ENCODE peak calls at places on chromosome 21, in six cellular contexts. One of them, this sample, is unnamed.
A peak's percentile ranks its signal among the peaks of the same experiment; 100 is the strongest.

GRCh38 chr21:46551636-46552241 is 53.1 kb downstream of the S100B start:
- DNase-seq in upper lobe of right lung: peak; percentile 79
- DNase-seq in tibial artery: no peak
- DNase-seq in adipocyte: no peak
- DNase-seq in CD8-positive, alpha-beta memory T cell: peak; percentile 64
- DNase-seq in stomach: peak; percentile 29
- DNase-seq in this sample: peak; percentile 14

GRCh38 chr21:26800455-26801454 is 44.5 kb downstream of the ADAMTS1 start:
- DNase-seq in tibial artery: peak; percentile 69
- DNase-seq in adipocyte: peak; percentile 78
- DNase-seq in stomach: no peak
- DNase-seq in upper lobe of right lung: no peak
- DNase-seq in CD8-positive, alpha-beta memory T cell: no peak
- DNase-seq in this sample: no peak

GRCh38 chr21:44331209-44331608 is 8.0 kb downstream of the CFAP410 start:
- DNase-seq in adipocyte: no peak
- DNase-seq in CD8-positive, alpha-beta memory T cell: no peak
- DNase-seq in upper lobe of right lung: no peak
- DNase-seq in stomach: no peak
- DNase-seq in tibial artery: no peak
- DNase-seq in this sample: no peak

GRCh38 chr21:27569831-27570230 is 602.9 kb upstream of the ADAMTS5 start:
- DNase-seq in upper lobe of right lung: no peak
- DNase-seq in tibial artery: no peak
- DNase-seq in adipocyte: peak; percentile 19
- DNase-seq in CD8-positive, alpha-beta memory T cell: no peak
- DNase-seq in stomach: no peak
- DNase-seq in this sample: no peak

GRCh38 chr21:38042246-38042645 is 126.0 kb upstream of the KCNJ6 start:
- DNase-seq in stomach: no peak
- DNase-seq in CD8-positive, alpha-beta memory T cell: no peak
- DNase-seq in upper lobe of right lung: no peak
- DNase-seq in adipocyte: no peak
- DNase-seq in tibial artery: no peak
- DNase-seq in this sample: no peak

GRCh38 chr21:38796426-38796825 is 9.3 kb upstream of the ETS2 start:
- DNase-seq in upper lobe of right lung: no peak
- DNase-seq in adipocyte: no peak
- DNase-seq in stomach: no peak
- DNase-seq in CD8-positive, alpha-beta memory T cell: no peak
- DNase-seq in tibial artery: no peak
- DNase-seq in this sample: no peak

GRCh38 chr21:25735895-25736597 is 1.3 kb downstream of the GABPA start:
- DNase-seq in CD8-positive, alpha-beta memory T cell: no peak
- DNase-seq in upper lobe of right lung: no peak
- DNase-seq in adipocyte: peak; percentile 70
- DNase-seq in stomach: no peak
- DNase-seq in tibial artery: no peak
- DNase-seq in this sample: no peak

GRCh38 chr21:31450971-31451370 is 106.9 kb upstream of the TIAM1 start:
- DNase-seq in adipocyte: no peak
- DNase-seq in tibial artery: no peak
- DNase-seq in stomach: no peak
- DNase-seq in CD8-positive, alpha-beta memory T cell: no peak
- DNase-seq in upper lobe of right lung: no peak
- DNase-seq in this sample: no peak

GRCh38 chr21:29077651-29078090 is 4.2 kb upstream of the CCT8 start:
- DNase-seq in CD8-positive, alpha-beta memory T cell: no peak
- DNase-seq in adipocyte: no peak
- DNase-seq in tibial artery: no peak
- DNase-seq in stomach: no peak
- DNase-seq in upper lobe of right lung: no peak
- DNase-seq in this sample: no peak

GRCh38 chr21:15744926-15745325 is 15.1 kb downstream of the USP25 start:
- DNase-seq in stomach: no peak
- DNase-seq in upper lobe of right lung: no peak
- DNase-seq in adipocyte: no peak
- DNase-seq in tibial artery: no peak
- DNase-seq in CD8-positive, alpha-beta memory T cell: no peak
- DNase-seq in this sample: no peak

GRCh38 chr21:15669247-15669646 is 60.5 kb upstream of the USP25 start:
- DNase-seq in tibial artery: no peak
- DNase-seq in upper lobe of right lung: no peak
- DNase-seq in adipocyte: peak; percentile 71
- DNase-seq in stomach: no peak
- DNase-seq in CD8-positive, alpha-beta memory T cell: no peak
- DNase-seq in this sample: no peak

GRCh38 chr21:36798461-36798860 is 99.5 kb downstream of the SIM2 start:
- DNase-seq in tibial artery: no peak
- DNase-seq in CD8-positive, alpha-beta memory T cell: no peak
- DNase-seq in stomach: no peak
- DNase-seq in upper lobe of right lung: no peak
- DNase-seq in adipocyte: no peak
- DNase-seq in this sample: no peak

GRCh38 chr21:34122047-34122446 is 48.7 kb downstream of the MRPS6 start:
- DNase-seq in tibial artery: no peak
- DNase-seq in CD8-positive, alpha-beta memory T cell: no peak
- DNase-seq in adipocyte: no peak
- DNase-seq in upper lobe of right lung: no peak
- DNase-seq in stomach: peak; percentile 35
- DNase-seq in this sample: no peak

GRCh38 chr21:27831821-27832569 is 865.1 kb upstream of the ADAMTS5 start:
- DNase-seq in tibial artery: no peak
- DNase-seq in CD8-positive, alpha-beta memory T cell: no peak
- DNase-seq in stomach: no peak
- DNase-seq in upper lobe of right lung: no peak
- DNase-seq in adipocyte: peak; percentile 73
- DNase-seq in this sample: no peak

GRCh38 chr21:32807717-32808380 is 36.3 kb upstream of the PAXBP1 start:
- DNase-seq in upper lobe of right lung: no peak
- DNase-seq in stomach: no peak
- DNase-seq in tibial artery: no peak
- DNase-seq in CD8-positive, alpha-beta memory T cell: no peak
- DNase-seq in adipocyte: peak; percentile 41
- DNase-seq in this sample: no peak

GRCh38 chr21:19900149-19900548 is 1098.1 kb upstream of the NCAM2 start:
- DNase-seq in CD8-positive, alpha-beta memory T cell: no peak
- DNase-seq in upper lobe of right lung: no peak
- DNase-seq in tibial artery: no peak
- DNase-seq in adipocyte: no peak
- DNase-seq in stomach: no peak
- DNase-seq in this sample: no peak

GRCh38 chr21:37644666-37645065 is 271.6 kb downstream of the KCNJ6 start:
- DNase-seq in tibial artery: no peak
- DNase-seq in CD8-positive, alpha-beta memory T cell: no peak
- DNase-seq in stomach: no peak
- DNase-seq in upper lobe of right lung: no peak
- DNase-seq in adipocyte: no peak
- DNase-seq in this sample: no peak

GRCh38 chr21:28099296-28099695 is 893.4 kb downstream of the LTN1 start:
- DNase-seq in CD8-positive, alpha-beta memory T cell: no peak
- DNase-seq in adipocyte: peak; percentile 3
- DNase-seq in stomach: no peak
- DNase-seq in upper lobe of right lung: no peak
- DNase-seq in tibial artery: no peak
- DNase-seq in this sample: no peak

GRCh38 chr21:27734146-27734545 is 767.3 kb upstream of the ADAMTS5 start:
- DNase-seq in CD8-positive, alpha-beta memory T cell: no peak
- DNase-seq in tibial artery: no peak
- DNase-seq in adipocyte: peak; percentile 70
- DNase-seq in stomach: no peak
- DNase-seq in upper lobe of right lung: no peak
- DNase-seq in this sample: no peak

GRCh38 chr21:38861989-38862683 is 56.4 kb downstream of the ETS2 start:
- DNase-seq in adipocyte: no peak
- DNase-seq in tibial artery: no peak
- DNase-seq in CD8-positive, alpha-beta memory T cell: no peak
- DNase-seq in upper lobe of right lung: no peak
- DNase-seq in stomach: no peak
- DNase-seq in this sample: no peak

GRCh38 chr21:35933466-35933865 is 126.9 kb downstream of the SETD4 start:
- DNase-seq in upper lobe of right lung: no peak
- DNase-seq in adipocyte: peak; percentile 78
- DNase-seq in stomach: no peak
- DNase-seq in CD8-positive, alpha-beta memory T cell: no peak
- DNase-seq in tibial artery: peak; percentile 83
- DNase-seq in this sample: no peak

GRCh38 chr21:37792046-37792445 is 124.2 kb downstream of the KCNJ6 start:
- DNase-seq in adipocyte: peak; percentile 3
- DNase-seq in tibial artery: no peak
- DNase-seq in upper lobe of right lung: no peak
- DNase-seq in CD8-positive, alpha-beta memory T cell: no peak
- DNase-seq in stomach: no peak
- DNase-seq in this sample: no peak

GRCh38 chr21:16046625-16047340 is 317.0 kb downstream of the USP25 start:
- DNase-seq in tibial artery: no peak
- DNase-seq in adipocyte: peak; percentile 18
- DNase-seq in CD8-positive, alpha-beta memory T cell: no peak
- DNase-seq in upper lobe of right lung: no peak
- DNase-seq in stomach: no peak
- DNase-seq in this sample: no peak

GRCh38 chr21:41772351-41773080 is 5.7 kb upstream of the RIPK4 start:
- DNase-seq in stomach: no peak
- DNase-seq in adipocyte: no peak
- DNase-seq in tibial artery: no peak
- DNase-seq in CD8-positive, alpha-beta memory T cell: no peak
- DNase-seq in upper lobe of right lung: peak; percentile 6
- DNase-seq in this sample: no peak

GRCh38 chr21:38254970-38255369 is 1.8 kb upstream of the KCNJ15 start:
- DNase-seq in tibial artery: no peak
- DNase-seq in upper lobe of right lung: no peak
- DNase-seq in CD8-positive, alpha-beta memory T cell: no peak
- DNase-seq in stomach: peak; percentile 39
- DNase-seq in adipocyte: no peak
- DNase-seq in this sample: no peak

GRCh38 chr21:26790289-26790688 is 54.9 kb downstream of the ADAMTS1 start:
- DNase-seq in CD8-positive, alpha-beta memory T cell: no peak
- DNase-seq in tibial artery: no peak
- DNase-seq in adipocyte: no peak
- DNase-seq in upper lobe of right lung: no peak
- DNase-seq in stomach: no peak
- DNase-seq in this sample: no peak

GRCh38 chr21:34078915-34079314 is 5.5 kb downstream of the MRPS6 start:
- DNase-seq in upper lobe of right lung: no peak
- DNase-seq in CD8-positive, alpha-beta memory T cell: no peak
- DNase-seq in stomach: no peak
- DNase-seq in adipocyte: no peak
- DNase-seq in tibial artery: no peak
- DNase-seq in this sample: no peak

GRCh38 chr21:14244911-14245310 is 29.0 kb downstream of the RBM11 start:
- DNase-seq in adipocyte: no peak
- DNase-seq in tibial artery: no peak
- DNase-seq in stomach: no peak
- DNase-seq in CD8-positive, alpha-beta memory T cell: no peak
- DNase-seq in upper lobe of right lung: no peak
- DNase-seq in this sample: no peak
- H3K4me1 ChIP-seq in adipocyte: peaks cover 5% of the 10 kb centered on the region
- H3K4me1 ChIP-seq in tibial artery: no peaks in the 10 kb centered on the region
- H3K4me1 ChIP-seq in stomach: no peaks in the 10 kb centered on the region
- H3K4me1 ChIP-seq in CD8-positive, alpha-beta memory T cell: peaks cover 7% of the 10 kb centered on the region
- H3K4me1 ChIP-seq in upper lobe of right lung: no peaks in the 10 kb centered on the region
- H3K4me1 ChIP-seq in this sample: no peaks in the 10 kb centered on the region

GRCh38 chr21:45411810-45412206 is 6.8 kb downstream of the COL18A1 start:
- DNase-seq in tibial artery: no peak
- DNase-seq in adipocyte: no peak
- DNase-seq in upper lobe of right lung: no peak
- DNase-seq in CD8-positive, alpha-beta memory T cell: no peak
- DNase-seq in stomach: no peak
- DNase-seq in this sample: no peak
- H3K4me1 ChIP-seq in tibial artery: peaks cover 70% of the 10 kb centered on the region
- H3K4me1 ChIP-seq in adipocyte: peaks cover 10% of the 10 kb centered on the region
- H3K4me1 ChIP-seq in upper lobe of right lung: no peaks in the 10 kb centered on the region
- H3K4me1 ChIP-seq in CD8-positive, alpha-beta memory T cell: no peaks in the 10 kb centered on the region
- H3K4me1 ChIP-seq in stomach: peaks cover 31% of the 10 kb centered on the region
- H3K4me1 ChIP-seq in this sample: no peaks in the 10 kb centered on the region

GRCh38 chr21:45407629-45408247 is 2.8 kb downstream of the COL18A1 start:
- DNase-seq in CD8-positive, alpha-beta memory T cell: peak; percentile 10
- DNase-seq in tibial artery: peak; percentile 68
- DNase-seq in adipocyte: no peak
- DNase-seq in upper lobe of right lung: no peak
- DNase-seq in stomach: no peak
- DNase-seq in this sample: no peak
- H3K4me1 ChIP-seq in CD8-positive, alpha-beta memory T cell: peaks cover 4% of the 10 kb centered on the region
- H3K4me1 ChIP-seq in tibial artery: peaks cover 56% of the 10 kb centered on the region
- H3K4me1 ChIP-seq in adipocyte: peaks cover 25% of the 10 kb centered on the region
- H3K4me1 ChIP-seq in upper lobe of right lung: peaks cover 18% of the 10 kb centered on the region
- H3K4me1 ChIP-seq in stomach: peaks cover 58% of the 10 kb centered on the region
- H3K4me1 ChIP-seq in this sample: peaks cover 5% of the 10 kb centered on the region

GRCh38 chr21:40736145-40736544 is 110.8 kb downstream of the DSCAM start:
- DNase-seq in adipocyte: no peak
- DNase-seq in upper lobe of right lung: no peak
- DNase-seq in stomach: no peak
- DNase-seq in tibial artery: no peak
- DNase-seq in CD8-positive, alpha-beta memory T cell: no peak
- DNase-seq in this sample: no peak

GRCh38 chr21:40732243-40732642 is 114.7 kb downstream of the DSCAM start:
- DNase-seq in adipocyte: peak; percentile 65
- DNase-seq in stomach: no peak
- DNase-seq in tibial artery: no peak
- DNase-seq in upper lobe of right lung: no peak
- DNase-seq in CD8-positive, alpha-beta memory T cell: no peak
- DNase-seq in this sample: no peak

GRCh38 chr21:40730051-40730760 is 116.8 kb downstream of the DSCAM start:
- DNase-seq in adipocyte: no peak
- DNase-seq in upper lobe of right lung: no peak
- DNase-seq in CD8-positive, alpha-beta memory T cell: no peak
- DNase-seq in stomach: no peak
- DNase-seq in tibial artery: no peak
- DNase-seq in this sample: no peak

GRCh38 chr21:40731206-40731605 is 115.8 kb downstream of the DSCAM start:
- DNase-seq in CD8-positive, alpha-beta memory T cell: no peak
- DNase-seq in stomach: no peak
- DNase-seq in tibial artery: no peak
- DNase-seq in adipocyte: no peak
- DNase-seq in upper lobe of right lung: no peak
- DNase-seq in this sample: no peak

GRCh38 chr21:40732998-40733397 is 114.0 kb downstream of the DSCAM start:
- DNase-seq in CD8-positive, alpha-beta memory T cell: no peak
- DNase-seq in adipocyte: no peak
- DNase-seq in stomach: no peak
- DNase-seq in upper lobe of right lung: no peak
- DNase-seq in tibial artery: no peak
- DNase-seq in this sample: no peak
- H3K4me1 ChIP-seq in CD8-positive, alpha-beta memory T cell: no peaks in the 10 kb centered on the region
- H3K4me1 ChIP-seq in adipocyte: no peaks in the 10 kb centered on the region
- H3K4me1 ChIP-seq in stomach: no peaks in the 10 kb centered on the region
- H3K4me1 ChIP-seq in upper lobe of right lung: no peaks in the 10 kb centered on the region
- H3K4me1 ChIP-seq in tibial artery: no peaks in the 10 kb centered on the region
- H3K4me1 ChIP-seq in this sample: no peaks in the 10 kb centered on the region

This sample was measured in effector memory CD4-positive, alpha-beta T cell.